ENCODE peak calls at places on chromosomes 13 and 19, in six cellular contexts. G is OCI-LY7, O is H9, M is fibroblast of lung, S is HCT116, W is MM.1S. X is an unnamed sample. For H3K79me2, the result is how much of the 10 kb centered on the place peaks cover.

GRCh38 chr13:109381546-109382180 is 404.7 kb downstream of the IRS2 start:
- DNase-seq in S (no peak), G (no peak), W (no peak), O (no peak), M (peak), X (no peak)

GRCh38 chr13:103812966-103813365 is 746.7 kb upstream of the SLC10A2 start:
- DNase-seq in W (no peak), M (no peak), S (no peak), O (no peak), G (no peak), X (no peak)

GRCh38 chr19:6849876-6850275 is 37.5 kb upstream of the ADGRE1 start:
- DNase-seq in W (peak), G (no peak), M (no peak), S (no peak), O (no peak), X (no peak)

GRCh38 chr19:41327076-41327475 is 17.1 kb downstream of the CCDC97 start:
- DNase-seq in S (no peak), G (no peak), W (peak), M (peak), O (no peak), X (no peak)

GRCh38 chr13:45393941-45394570 is 24.1 kb downstream of the SLC25A30 start:
- DNase-seq in O (peak), G (peak), W (peak), M (peak), S (peak), X (peak)

GRCh38 chr19:17448190-17448967 is at the start of gene TMEM221:
- DNase-seq in O (peak), M (peak), W (no peak), S (no peak), G (peak), X (peak)

GRCh38 chr13:111211789-111212516 is 96.8 kb downstream of the ARHGEF7 start:
- DNase-seq in M (peak), O (peak), S (no peak), G (no peak), W (no peak), X (no peak)

GRCh38 chr19:34171539-34171876 is 796 bp upstream of the LSM14A start:
- DNase-seq in W (no peak), O (no peak), G (no peak), M (peak), S (no peak), X (no peak)

GRCh38 chr13:30872685-30873443 is 33.2 kb upstream of the MEDAG start:
- DNase-seq in G (no peak), W (no peak), M (peak), O (peak), S (no peak), X (peak)

GRCh38 chr19:57786286-57786685 is 16.8 kb downstream of the ZNF586 start:
- DNase-seq in M (no peak), W (no peak), O (no peak), G (no peak), S (no peak), X (no peak)
- H3K79me2 ChIP-seq in M (under half), W (under half), O (under half), G (under half), S (under half), X (half or more)

GRCh38 chr13:99087130-99087953 is 109.5 kb upstream of the DOCK9 start:
- DNase-seq in S (peak), W (peak), G (peak), O (peak), M (peak), X (peak)
- TF ChIP-seq CTCF in S (no peak), W (peak), G (no peak), O (peak), M (peak), X (peak)

GRCh38 chr19:48670699-48671455 is 1.9 kb downstream of the NTN5 start:
- DNase-seq in G (no peak), S (no peak), O (no peak), W (no peak), M (no peak), X (no peak)
- H3K4me2 ChIP-seq in G (no peak), S (no peak), O (no peak), W (no peak), M (no peak), X (no peak)

GRCh38 chr13:97316390-97316789 is 94.3 kb downstream of the MBNL2 start:
- DNase-seq in M (no peak), G (no peak), O (no peak), S (no peak), W (no peak), X (no peak)

GRCh38 chr13:97319088-97319487 is 97.0 kb downstream of the MBNL2 start:
- DNase-seq in G (no peak), W (no peak), O (no peak), S (no peak), M (no peak), X (no peak)

GRCh38 chr13:97318532-97318931 is 96.4 kb downstream of the MBNL2 start:
- DNase-seq in M (no peak), G (no peak), O (no peak), W (no peak), S (no peak), X (no peak)

GRCh38 chr13:97321101-97321500 is 99.0 kb downstream of the MBNL2 start:
- DNase-seq in S (no peak), O (no peak), G (no peak), M (no peak), W (no peak), X (no peak)

DNA sequence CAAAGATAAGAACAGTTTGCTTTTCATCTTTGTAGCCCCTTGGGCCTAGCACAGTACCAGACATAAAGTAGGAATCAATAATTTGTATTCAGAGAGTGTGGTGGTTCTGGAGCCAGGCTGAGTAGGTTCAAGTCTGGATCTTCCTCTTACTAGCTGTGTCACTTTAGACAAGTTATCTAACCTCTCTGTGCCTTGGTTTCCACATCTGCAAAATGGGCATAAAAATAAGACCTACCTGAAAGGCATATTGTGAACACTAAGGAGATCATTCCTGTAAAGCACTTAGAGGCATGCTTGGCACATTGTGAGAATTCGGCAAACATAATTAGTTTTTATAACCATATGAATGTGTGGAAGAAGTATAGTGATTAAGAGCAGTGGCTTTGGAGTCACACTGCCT is 95.8 kb downstream of the MBNL2 start:
- DNase-seq in M (no peak), G (no peak), S (no peak), W (no peak), O (no peak), X (no peak)
- H3K79me2 ChIP-seq in M (under half), G (under half), S (under half), W (under half), O (under half), X (half or more)

DNA sequence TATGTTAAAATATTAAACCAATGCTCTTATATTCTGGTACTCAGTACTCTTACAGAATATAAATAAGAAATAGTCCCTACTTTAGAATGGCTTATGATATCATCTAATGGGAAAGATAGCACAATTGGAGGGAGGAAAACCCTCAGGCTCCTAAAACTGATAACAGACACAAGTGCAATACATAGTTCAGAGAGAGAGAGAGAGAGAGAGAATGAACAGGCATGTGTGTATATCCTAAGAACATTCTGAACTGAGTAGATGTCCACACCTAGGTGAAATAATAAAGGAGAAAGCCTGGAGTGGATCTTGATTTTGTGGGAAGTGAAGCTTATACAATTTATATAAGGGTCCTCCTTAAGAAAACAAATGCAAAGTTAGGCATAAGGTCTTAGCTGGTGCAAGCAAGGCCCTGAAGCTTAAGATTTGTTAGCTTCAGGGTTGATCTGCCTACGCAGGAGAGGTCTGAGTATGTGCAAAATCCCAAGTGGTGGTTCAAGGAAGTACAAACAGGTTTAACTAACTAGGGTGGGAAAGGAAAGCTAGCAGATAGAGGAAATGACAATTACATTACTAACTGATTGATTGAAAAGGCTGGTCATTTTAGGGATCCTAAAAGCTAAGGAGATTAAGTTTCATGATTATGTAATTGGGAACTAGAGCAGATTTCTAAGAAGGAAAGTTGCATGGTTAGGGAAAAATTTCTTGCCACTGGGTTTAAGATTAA is 53.3 kb downstream of the SOX21 start:
- DNase-seq in M (no peak), W (no peak), S (no peak), G (no peak), O (no peak), X (no peak)
- TF ChIP-seq CTCF in M (no peak), W (no peak), S (no peak), G (no peak), O (peak), X (no peak)

GRCh38 chr13:20945952-20946383 is 43.4 kb upstream of the XPO4 start:
- DNase-seq in O (peak), W (no peak), G (no peak), S (no peak), M (peak), X (no peak)

GRCh38 chr13:20940083-20940482 is 37.5 kb upstream of the XPO4 start:
- DNase-seq in M (peak), O (no peak), W (no peak), G (no peak), S (no peak), X (peak)

GRCh38 chr13:20943519-20944012 is 41.0 kb upstream of the XPO4 start:
- DNase-seq in O (peak), G (peak), S (peak), M (peak), W (peak), X (peak)

GRCh38 chr13:20939662-20940061 is 37.1 kb upstream of the XPO4 start:
- DNase-seq in M (no peak), S (no peak), G (no peak), O (no peak), W (no peak), X (no peak)

GRCh38 chr13:20942938-20943518 is 40.5 kb upstream of the XPO4 start:
- DNase-seq in W (no peak), M (no peak), G (no peak), S (no peak), O (no peak), X (no peak)
- H3K4me2 ChIP-seq in W (no peak), M (peak), G (no peak), S (peak), O (no peak), X (no peak)

GRCh38 chr19:29918891-29919290 is 23.1 kb upstream of the URI1 start:
- DNase-seq in O (no peak), M (no peak), S (no peak), W (no peak), G (no peak), X (no peak)

GRCh38 chr19:29923653-29924052 is 18.4 kb upstream of the URI1 start:
- DNase-seq in W (no peak), M (no peak), O (no peak), S (no peak), G (peak), X (no peak)

GRCh38 chr19:29926031-29926430 is 16.0 kb upstream of the URI1 start:
- DNase-seq in S (no peak), O (no peak), W (no peak), G (no peak), M (no peak), X (no peak)

GRCh38 chr19:29926801-29927200 is 15.2 kb upstream of the URI1 start:
- DNase-seq in W (no peak), G (no peak), M (no peak), O (no peak), S (no peak), X (no peak)

DNA sequence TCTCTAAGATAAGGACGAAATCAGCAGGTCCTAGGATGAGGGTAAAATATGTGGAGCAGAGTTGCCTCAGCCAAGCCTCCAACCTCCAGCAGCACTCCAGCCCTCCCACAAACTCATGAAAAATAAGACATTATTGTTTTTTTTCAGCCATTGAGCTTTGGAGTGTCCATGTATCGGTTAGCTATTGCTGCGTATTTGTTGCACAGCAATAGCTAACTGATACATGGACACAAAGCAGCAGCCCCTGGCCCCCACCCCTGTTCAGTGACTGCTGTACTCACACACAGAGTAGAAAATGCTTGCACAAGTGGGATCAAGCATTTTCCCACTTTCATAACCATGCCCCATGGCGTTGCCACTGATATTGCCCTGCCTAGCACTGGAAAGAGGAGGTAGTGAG is 19.1 kb upstream of the URI1 start:
- DNase-seq in O (no peak), W (no peak), G (no peak), M (no peak), S (no peak), X (no peak)
- H3K79me2 ChIP-seq in O (under half), W (under half), G (under half), M (under half), S (under half), X (under half)

DNA sequence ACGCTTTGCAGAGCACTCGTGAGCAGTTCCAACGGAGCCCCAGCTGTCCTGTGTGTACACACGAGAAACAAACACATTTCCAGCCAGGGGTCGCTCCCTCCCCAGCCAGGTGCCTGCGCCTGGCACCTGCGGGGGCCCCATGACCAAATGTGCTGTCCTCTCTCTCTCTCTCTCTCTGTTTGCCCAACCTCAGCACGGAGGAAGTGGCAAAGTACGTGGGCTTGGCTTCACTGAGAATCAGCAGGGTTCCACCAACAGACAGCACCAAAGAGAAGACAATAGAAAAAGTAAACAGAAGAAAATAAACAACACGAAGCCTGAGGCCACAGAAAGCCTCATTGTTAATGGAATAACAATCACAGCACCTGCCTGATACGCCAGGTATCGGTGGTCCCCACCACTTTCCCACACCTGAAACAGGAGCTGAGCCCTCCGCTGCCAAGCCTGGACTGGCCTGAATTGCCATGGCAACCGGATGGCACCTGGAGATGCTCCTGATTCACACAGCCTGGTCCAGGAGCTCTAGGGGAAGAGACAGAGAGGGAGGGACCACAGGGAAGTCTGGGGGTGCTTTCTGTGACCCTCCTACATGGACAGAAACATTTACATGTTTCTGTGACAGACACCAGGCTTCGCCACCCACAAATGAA is 103.9 kb upstream of the CACNA1A start:
- DNase-seq in M (no peak), S (no peak), G (peak), W (no peak), O (peak), X (peak)
- TF ChIP-seq CTCF in M (no peak), S (no peak), G (peak), W (no peak), O (peak), X (peak)